ENCODE peak calls at places on chromosome 9, in nine cellular contexts. G, Y, B, J, O, W, E, C and R are unnamed samples.

GRCh38 chr9:100601216-100601615 is 23.3 kb downstream of the CAVIN4 start:
- DNase-seq in G (no peak), Y (peak; percentile 64), B (peak; percentile 76), J (peak; percentile 41), O (peak; percentile 61), W (peak; percentile 23), E (no peak), C (no peak), R (peak; percentile 76)

GRCh38 chr9:126158591-126159519 is 167.8 kb upstream of the MVB12B start:
- DNase-seq in G (no peak), Y (no peak), B (no peak), J (no peak), O (no peak), W (no peak), E (no peak), C (no peak), R (no peak)

GRCh38 chr9:21392270-21392669 is 7.1 kb upstream of the IFNA2 start:
- DNase-seq in G (no peak), Y (peak; percentile 70), B (no peak), J (no peak), O (peak; percentile 68), W (no peak), E (no peak), C (no peak), R (peak; percentile 67)

GRCh38 chr9:7936201-7936600 is 136.6 kb upstream of the DMAC1 start:
- DNase-seq in G (no peak), Y (no peak), B (no peak), J (no peak), O (no peak), W (no peak), E (no peak), C (no peak), R (no peak)

GRCh38 chr9:95721132-95721531 is 154.4 kb upstream of the ERCC6L2 start:
- DNase-seq in G (no peak), Y (peak; percentile 28), B (no peak), J (no peak), O (no peak), W (no peak), E (no peak), C (no peak), R (no peak)

GRCh38 chr9:11038956-11039355 is 426.2 kb upstream of the PTPRD start:
- DNase-seq in G (no peak), Y (no peak), B (no peak), J (peak; percentile 1), O (no peak), W (no peak), E (no peak), C (no peak), R (no peak)

GRCh38 chr9:131418143-131419028 is 24.5 kb downstream of the PRRC2B start:
- DNase-seq in G (no peak), Y (no peak), B (peak; percentile 42), J (no peak), O (no peak), W (no peak), E (no peak), C (no peak), R (peak; percentile 27)

GRCh38 chr9:137305060-137305787 is 3.2 kb upstream of the NRARP start:
- DNase-seq in G (peak; percentile 49), Y (no peak), B (peak; percentile 63), J (peak; percentile 46), O (peak; percentile 49), W (peak; percentile 71), E (peak; percentile 55), C (no peak), R (no peak)

GRCh38 chr9:91198405-91198804 is 163.3 kb downstream of the AUH start:
- DNase-seq in G (no peak), Y (no peak), B (no peak), J (no peak), O (no peak), W (no peak), E (no peak), C (no peak), R (no peak)

GRCh38 chr9:121736147-121736721 is 84.8 kb downstream of the DAB2IP start:
- DNase-seq in G (no peak), Y (no peak), B (peak; percentile 75), J (peak; percentile 47), O (no peak), W (no peak), E (no peak), C (no peak), R (no peak)

GRCh38 chr9:7374966-7375650 is 424.5 kb downstream of the DMAC1 start:
- DNase-seq in G (no peak), Y (no peak), B (no peak), J (no peak), O (no peak), W (no peak), E (no peak), C (no peak), R (no peak)

GRCh38 chr9:105698348-105698747 is 4.0 kb downstream of the TMEM38B start:
- DNase-seq in G (no peak), Y (no peak), B (no peak), J (no peak), O (no peak), W (no peak), E (no peak), C (no peak), R (no peak)

GRCh38 chr9:33161589-33162132 is 5.5 kb downstream of the B4GALT1 start:
- DNase-seq in G (no peak), Y (no peak), B (no peak), J (no peak), O (no peak), W (no peak), E (no peak), C (no peak), R (peak; percentile 17)

GRCh38 chr9:27548055-27548741 is 18.6 kb upstream of the MOB3B start:
- DNase-seq in G (no peak), Y (peak; percentile 23), B (peak; percentile 56), J (no peak), O (peak; percentile 13), W (no peak), E (no peak), C (peak; percentile 48), R (peak; percentile 64)

GRCh38 chr9:129138476-129139232 is 27.4 kb downstream of the PTPA start:
- DNase-seq in G (no peak), Y (no peak), B (peak; percentile 82), J (peak; percentile 61), O (no peak), W (no peak), E (no peak), C (peak; percentile 93), R (peak; percentile 58)

GRCh38 chr9:32866292-32866691 is 83.0 kb downstream of the TMEM215 start:
- DNase-seq in G (no peak), Y (no peak), B (no peak), J (peak; percentile 63), O (no peak), W (no peak), E (no peak), C (no peak), R (no peak)

GRCh38 chr9:85741112-85741874 is 461 bp downstream of the AGTPBP1 start:
- DNase-seq in G (peak; percentile 38), Y (peak; percentile 42), B (peak; percentile 4), J (peak; percentile 23), O (peak; percentile 68), W (peak; percentile 59), E (peak; percentile 62), C (no peak), R (peak; percentile 45)

GRCh38 chr9:84062538-84062937 is 81.9 kb downstream of the RMI1 start:
- DNase-seq in G (no peak), Y (no peak), B (no peak), J (no peak), O (no peak), W (no peak), E (no peak), C (no peak), R (no peak)

GRCh38 chr9:91726406-91727100 is 223.5 kb downstream of the ROR2 start:
- DNase-seq in G (no peak), Y (no peak), B (no peak), J (no peak), O (no peak), W (no peak), E (no peak), C (no peak), R (no peak)

GRCh38 chr9:35907732-35908483 is 1.4 kb upstream of the SPAAR start:
- DNase-seq in G (no peak), Y (no peak), B (peak; percentile 84), J (peak; percentile 94), O (no peak), W (no peak), E (no peak), C (peak; percentile 61), R (peak; percentile 94)